ENCODE peak calls at places on chromosomes 7 and 10, in six cellular contexts. F is SJSA1; S is kidney epithelial cell; Y is activated naive CD4-positive, alpha-beta T cell; U is C1 segment of cervical spinal cord; M is activated T-cell treated with anti-CD3 and anti-CD28 coated beads, Interleukin-2, amount 50 U/mL, for 72 hours. T is an unnamed sample.

GRCh38 chr7:47438411-47439029 is 143.4 kb downstream of the TNS3 start:
- DNase-seq in F (no peak), S (no peak), Y (no peak), U (no peak), M (no peak), T (peak)

GRCh38 chr10:106360870-106361269 is 803.6 kb downstream of the SORCS1 start:
- DNase-seq in F (no peak), S (no peak), Y (no peak), U (no peak), M (no peak), T (no peak)

GRCh38 chr7:147432068-147432467 is 1158.5 kb upstream of the C7orf33 start:
- DNase-seq in F (no peak), S (no peak), Y (no peak), U (no peak), M (no peak), T (no peak)

GRCh38 chr10:132522521-132523411 is 14.8 kb upstream of the INPP5A start:
- DNase-seq in F (no peak), S (no peak), Y (no peak), U (no peak), M (no peak), T (peak)

GRCh38 chr7:51104278-51104677 is 212.3 kb downstream of the COBL start:
- DNase-seq in F (no peak), S (no peak), Y (no peak), U (no peak), M (no peak), T (no peak)

GRCh38 chr7:21966271-21966670 is 20.6 kb upstream of the CDCA7L start:
- DNase-seq in F (no peak), S (no peak), Y (no peak), U (no peak), M (no peak), T (no peak)

GRCh38 chr10:44295619-44296222 is 89.2 kb downstream of the CXCL12 start:
- DNase-seq in F (no peak), S (no peak), Y (no peak), U (no peak), M (no peak), T (no peak)

GRCh38 chr7:150410680-150411346 is 31.7 kb downstream of the ZNF775 start:
- DNase-seq in F (no peak), S (no peak), Y (no peak), U (no peak), M (no peak), T (no peak)

GRCh38 chr10:8590518-8590917 is 536.0 kb downstream of the GATA3 start:
- DNase-seq in F (no peak), S (no peak), Y (no peak), U (no peak), M (no peak), T (no peak)

GRCh38 chr7:116797611-116798010 is 64.8 kb upstream of the CAPZA2 start:
- DNase-seq in F (no peak), S (no peak), Y (no peak), U (no peak), M (no peak), T (no peak)

GRCh38 chr7:20744913-20745587 is 41.6 kb downstream of the SP8 start:
- DNase-seq in F (no peak), S (no peak), Y (no peak), U (no peak), M (no peak), T (no peak)

GRCh38 chr10:92834981-92835380 is 13.3 kb upstream of the EXOC6 start:
- DNase-seq in F (no peak), S (no peak), Y (no peak), U (no peak), M (no peak), T (no peak)

GRCh38 chr7:264541-265191 is 25.3 kb upstream of the FOXL3 start:
- DNase-seq in F (no peak), S (no peak), Y (no peak), U (no peak), M (no peak), T (peak)

GRCh38 chr10:132860527-132860926 is 74.6 kb upstream of the NKX6-2 start:
- DNase-seq in F (no peak), S (no peak), Y (no peak), U (no peak), M (no peak), T (peak)

GRCh38 chr7:36157506-36158320 is 4.7 kb downstream of the EEPD1 start:
- DNase-seq in F (no peak), S (no peak), Y (no peak), U (no peak), M (no peak), T (no peak)

GRCh38 chr10:50362547-50363125 is 111.3 kb upstream of the ASAH2 start:
- DNase-seq in F (no peak), S (no peak), Y (no peak), U (no peak), M (no peak), T (no peak)

GRCh38 chr10:123561145-123561448 is 105.1 kb upstream of the GPR26 start:
- DNase-seq in F (no peak), S (no peak), Y (no peak), U (no peak), M (no peak), T (no peak)

GRCh38 chr10:27558612-27559020 is 54.5 kb downstream of the RAB18 start:
- DNase-seq in F (peak), S (peak), Y (no peak), U (no peak), M (peak), T (peak)

T was measured in aorta.